ENCODE peak calls at places on chromosome 17, in ten cellular contexts. X is GM12878; M is PC-3; V is heart right ventricle; T is CD8-positive, alpha-beta memory T cell; Z is adrenal gland; G is effector memory CD4-positive, alpha-beta T cell; F is Peyer's patch; J is tibial nerve; A is GM23248. O is an unnamed sample. For H3K4me1, the result is how much of the 10 kb centered on the place peaks cover.

GRCh38 chr17:33674685-33675084 is 381.6 kb upstream of the ASIC2 start:
- DNase-seq in X (peak), T (peak), Z (peak), V (peak), F (peak), J (peak), A (peak), G (peak), M (peak), O (peak)

GRCh38 chr17:37834168-37834567 is 89.3 kb upstream of the HNF1B start:
- DNase-seq in Z (no peak), A (no peak), X (no peak), T (no peak), J (no peak), G (no peak), F (no peak), M (no peak), V (no peak), O (no peak)

GRCh38 chr17:62895650-62896301 is 70.3 kb upstream of the TANC2 start:
- DNase-seq in T (no peak), G (no peak), J (peak), X (no peak), Z (no peak), A (peak), F (no peak), V (no peak), M (no peak), O (no peak)

GRCh38 chr17:44522883-44523671 is 19.9 kb upstream of the GPATCH8 start:
- DNase-seq in J (peak), A (peak), T (no peak), F (peak), V (peak), X (peak), Z (peak), M (peak), G (no peak), O (peak)

GRCh38 chr17:65154770-65155589 is 17.8 kb downstream of the RGS9 start:
- DNase-seq in F (no peak), Z (no peak), G (no peak), M (peak), T (no peak), V (no peak), A (peak), X (no peak), J (no peak), O (no peak)

GRCh38 chr17:68389041-68389440 is 68.3 kb downstream of the WIPI1 start:
- DNase-seq in V (no peak), X (no peak), T (no peak), A (no peak), F (no peak), J (no peak), M (no peak), Z (no peak), G (no peak), O (no peak)

GRCh38 chr17:4068918-4069317 is 73.9 kb downstream of the ZZEF1 start:
- DNase-seq in A (no peak), X (no peak), M (no peak), T (no peak), Z (no peak), V (no peak), J (no peak), F (no peak), G (no peak), O (no peak)

GRCh38 chr17:27295945-27296344 is 2.0 kb downstream of the WSB1 start:
- DNase-seq in J (no peak), M (peak), X (no peak), T (no peak), V (no peak), Z (no peak), A (peak), F (no peak), G (no peak), O (peak)

GRCh38 chr17:68777243-68777855 is 176.2 kb upstream of the FAM20A start:
- DNase-seq in A (peak), X (no peak), Z (peak), M (peak), G (no peak), T (peak), J (peak), F (peak), V (peak), O (peak)

GRCh38 chr17:43736389-43736788 is 22.2 kb downstream of the SOST start:
- DNase-seq in V (no peak), T (no peak), A (peak), J (no peak), G (no peak), M (no peak), X (no peak), Z (no peak), F (no peak), O (no peak)

GRCh38 chr17:68198931-68199836 is 48.7 kb upstream of the AMZ2 start:
- DNase-seq in Z (no peak), T (no peak), M (peak), V (no peak), A (peak), J (no peak), F (peak), G (no peak), X (no peak), O (no peak)

GRCh38 chr17:77186141-77186604 is 45.4 kb downstream of the SEC14L1 start:
- DNase-seq in M (no peak), X (no peak), V (peak), J (no peak), F (peak), Z (peak), G (no peak), A (no peak), T (no peak), O (no peak)

GRCh38 chr17:43578699-43579569 is 32.8 kb upstream of the ETV4 start:
- DNase-seq in J (no peak), T (peak), Z (peak), V (no peak), F (no peak), M (peak), A (peak), G (peak), X (peak), O (peak)

GRCh38 chr17:62807812-62808575 is at the start of gene MARCHF10:
- DNase-seq in J (no peak), A (no peak), Z (no peak), V (no peak), M (peak), G (no peak), F (no peak), X (no peak), T (no peak), O (no peak)

GRCh38 chr17:35559495-35559894 is 1.1 kb downstream of the SLFN14 start:
- DNase-seq in Z (no peak), X (no peak), A (no peak), M (no peak), F (no peak), J (no peak), T (no peak), G (no peak), V (no peak), O (no peak)

GRCh38 chr17:4199818-4200402 is 56.9 kb downstream of the CYB5D2 start:
- DNase-seq in Z (no peak), F (peak), T (peak), M (peak), X (no peak), A (peak), V (no peak), J (no peak), G (peak), O (peak)

GRCh38 chr17:28901866-28902818 is 737 bp downstream of the DHRS13 start:
- DNase-seq in F (peak), Z (peak), G (no peak), X (no peak), T (no peak), A (peak), M (no peak), V (peak), J (no peak), O (peak)

GRCh38 chr17:14701901-14702300 is 401.0 kb downstream of the HS3ST3B1 start:
- DNase-seq in M (no peak), Z (no peak), A (no peak), T (no peak), V (no peak), F (no peak), G (no peak), X (no peak), J (no peak), O (no peak)

GRCh38 chr17:12979826-12980500 is 37.9 kb downstream of the ELAC2 start:
- DNase-seq in T (no peak), J (no peak), X (no peak), V (no peak), Z (no peak), F (no peak), G (no peak), M (no peak), A (peak), O (no peak)

GRCh38 chr17:71764507-71764906 is 356.3 kb upstream of the SOX9 start:
- DNase-seq in M (peak), V (no peak), J (no peak), G (no peak), X (no peak), F (peak), T (no peak), A (peak), Z (peak), O (peak)

GRCh38 chr17:67605259-67605912 is 112.3 kb upstream of the NOL11 start:
- DNase-seq in T (no peak), F (peak), Z (peak), M (no peak), J (no peak), A (no peak), X (no peak), G (no peak), V (peak), O (no peak)

GRCh38 chr17:77478899-77479298 is 338.1 kb downstream of the SEC14L1 start:
- DNase-seq in X (no peak), V (no peak), Z (no peak), M (no peak), G (no peak), T (no peak), A (no peak), F (no peak), J (no peak), O (no peak)

GRCh38 chr17:77374170-77374936 is 233.6 kb downstream of the SEC14L1 start:
- DNase-seq in T (peak), A (peak), Z (peak), M (no peak), V (peak), J (peak), G (peak), X (no peak), F (peak), O (peak)

GRCh38 chr17:5694507-5694906 is 110.2 kb upstream of the NLRP1 start:
- DNase-seq in V (no peak), F (no peak), A (no peak), M (peak), G (no peak), Z (no peak), J (no peak), X (no peak), T (no peak), O (peak)

GRCh38 chr17:77371888-77372443 is 231.2 kb downstream of the SEC14L1 start:
- DNase-seq in T (no peak), X (no peak), Z (no peak), J (no peak), F (no peak), A (no peak), M (no peak), G (no peak), V (no peak), O (no peak)

GRCh38 chr17:80591788-80592187 is 47.1 kb downstream of the RPTOR start:
- DNase-seq in V (no peak), J (no peak), X (no peak), G (no peak), A (no peak), M (no peak), Z (no peak), F (no peak), T (no peak), O (no peak)

GRCh38 chr17:21020622-21021021 is 22.2 kb downstream of the USP22 start:
- DNase-seq in G (no peak), X (no peak), F (peak), M (no peak), A (no peak), J (no peak), V (no peak), Z (peak), T (no peak), O (no peak)

GRCh38 chr17:1907818-1908698 is 78.3 kb downstream of the RPA1 start:
- DNase-seq in A (peak), X (no peak), Z (no peak), V (no peak), J (no peak), T (no peak), F (no peak), G (no peak), M (peak), O (peak)

GRCh38 chr17:45942284-45942683 is 47.9 kb downstream of the MAPT start:
- DNase-seq in M (no peak), F (peak), X (no peak), A (peak), J (peak), Z (peak), G (no peak), V (peak), T (no peak), O (no peak)

GRCh38 chr17:11848330-11848729 is 148.9 kb downstream of the ZNF18 start:
- DNase-seq in G (no peak), Z (no peak), F (no peak), A (no peak), V (no peak), T (no peak), M (no peak), X (no peak), J (no peak), O (no peak)

GRCh38 chr17:19876524-19877161 is 8.9 kb upstream of the ULK2 start:
- DNase-seq in X (no peak), T (peak), V (peak), Z (peak), J (peak), G (peak), F (peak), A (no peak), M (no peak), O (no peak)

GRCh38 chr17:74446551-74447500 is 14.9 kb downstream of the GPRC5C start:
- DNase-seq in X (no peak), J (no peak), G (no peak), F (no peak), A (peak), V (peak), Z (peak), T (no peak), M (no peak), O (no peak)

GRCh38 chr17:19372004-19372365 is 6.3 kb upstream of the MAPK7 start:
- DNase-seq in T (no peak), X (no peak), G (no peak), F (no peak), Z (no peak), V (no peak), J (no peak), M (no peak), A (no peak), O (no peak)

GRCh38 chr17:79941088-79942010 is 94.3 kb downstream of the TBC1D16 start:
- DNase-seq in G (no peak), F (peak), J (no peak), A (no peak), T (no peak), Z (no peak), M (no peak), X (no peak), V (peak), O (no peak)

GRCh38 chr17:60749050-60749449 is 71.4 kb downstream of the BCAS3 start:
- DNase-seq in Z (no peak), M (no peak), G (no peak), V (no peak), J (no peak), A (no peak), X (no peak), T (no peak), F (no peak), O (no peak)

GRCh38 chr17:60750645-60751044 is 73.0 kb downstream of the BCAS3 start:
- DNase-seq in T (no peak), V (no peak), X (no peak), M (no peak), A (no peak), Z (no peak), G (no peak), J (no peak), F (no peak), O (no peak)

GRCh38 chr17:60751884-60752283 is 74.2 kb downstream of the BCAS3 start:
- DNase-seq in A (no peak), F (no peak), J (no peak), T (no peak), M (no peak), G (no peak), V (no peak), Z (no peak), X (no peak), O (no peak)

GRCh38 chr17:60748232-60748631 is 70.6 kb downstream of the BCAS3 start:
- DNase-seq in Z (no peak), A (no peak), G (no peak), T (no peak), X (no peak), V (no peak), F (no peak), J (no peak), M (no peak), O (no peak)

GRCh38 chr17:60749708-60750107 is 72.1 kb downstream of the BCAS3 start:
- DNase-seq in G (no peak), M (no peak), X (no peak), J (no peak), V (no peak), A (no peak), T (no peak), F (no peak), Z (no peak), O (no peak)
- H3K27ac ChIP-seq in G (no peak), M (no peak), X (no peak), J (no peak), V (no peak), A (no peak), T (no peak), F (no peak), Z (no peak), O (no peak)

DNA sequence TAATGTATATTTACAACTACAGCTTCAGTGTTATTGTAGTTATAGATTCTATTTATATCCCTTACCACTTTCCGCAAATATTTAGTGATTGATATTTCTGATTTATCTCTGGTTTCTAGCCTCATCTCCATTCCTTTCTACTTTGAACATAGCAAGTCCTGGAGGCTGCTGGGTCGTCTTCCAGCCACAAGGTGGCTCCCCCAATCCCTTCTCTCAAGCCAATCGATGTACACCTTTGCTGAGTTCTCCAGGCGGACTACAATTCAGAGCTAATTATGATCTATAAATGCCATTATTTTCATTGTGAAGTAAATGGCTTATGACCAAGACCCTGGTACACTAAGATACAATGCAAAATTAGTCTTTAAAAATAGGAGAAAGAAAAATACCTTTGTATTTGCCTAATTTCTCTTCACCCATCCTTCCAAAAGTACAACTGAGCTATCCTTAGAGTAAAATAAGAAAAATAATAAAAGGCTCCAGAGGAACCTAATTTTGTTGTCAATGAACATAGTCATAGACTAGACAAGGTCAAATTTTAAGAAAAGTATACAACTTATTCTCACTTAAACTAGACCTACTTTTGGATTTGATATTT is 122.1 kb downstream of the SKAP1 start:
- DNase-seq in J (peak), M (peak), A (peak), G (peak), T (peak), X (no peak), V (peak), Z (peak), F (peak), O (peak)
- H3K4me3 ChIP-seq in J (no peak), M (no peak), A (no peak), G (no peak), T (no peak), X (no peak), V (no peak), Z (no peak), F (no peak), O (no peak)

DNA sequence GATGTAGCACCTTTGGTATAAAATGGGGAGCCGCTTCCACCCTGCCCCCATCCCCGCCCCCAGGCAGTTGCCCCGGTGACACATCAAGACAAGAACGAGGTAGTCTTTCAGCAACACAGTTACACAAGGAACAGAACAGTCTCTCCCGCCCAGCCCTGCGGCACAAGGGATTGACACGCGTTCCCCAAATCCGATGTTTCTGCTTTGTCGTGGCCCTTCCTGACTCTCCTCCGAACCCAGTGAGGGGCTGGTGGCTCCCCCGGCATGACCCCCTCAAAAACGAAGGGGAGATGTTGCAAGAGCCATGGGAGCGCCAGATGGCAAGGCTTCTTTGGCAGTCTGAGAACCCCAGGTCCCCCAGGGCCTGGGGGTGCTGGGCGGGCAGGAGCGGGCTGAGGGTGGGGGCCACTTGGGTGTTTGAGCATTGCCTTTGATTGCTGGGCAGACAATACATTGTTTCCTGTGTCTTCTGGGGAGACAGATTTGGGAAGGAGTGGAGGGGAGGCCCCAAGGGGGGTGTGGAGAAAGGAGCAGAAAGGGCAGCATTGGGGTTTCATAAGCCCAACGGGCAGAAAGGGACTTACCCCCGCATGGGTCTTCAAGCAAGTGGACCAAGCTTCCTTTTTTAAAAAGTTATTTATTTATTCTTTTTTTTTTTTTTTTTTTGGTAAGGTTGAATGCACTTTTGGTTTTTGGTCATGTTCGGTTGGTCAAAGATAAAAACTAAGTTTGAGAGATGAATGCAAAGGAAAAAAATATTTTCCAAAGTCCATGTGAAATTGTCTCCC is 16.6 kb downstream of the COL1A1 start:
- DNase-seq in V (no peak), A (peak), Z (no peak), J (peak), F (peak), X (no peak), M (no peak), T (no peak), G (no peak), O (peak)
- H3K4me1 ChIP-seq in V (under half), A (under half), Z (under half), J (half or more), F (under half), X (under half), M (under half), T (under half), G (under half), O (under half)

GRCh38 chr17:82400206-82400605 is 17.9 kb upstream of the HEXD start:
- DNase-seq in T (no peak), Z (no peak), V (no peak), X (no peak), A (no peak), J (no peak), M (no peak), F (no peak), G (no peak), O (peak)

GRCh38 chr17:82397449-82398335 is 20.5 kb upstream of the HEXD start:
- DNase-seq in G (no peak), V (no peak), T (no peak), J (no peak), A (peak), Z (no peak), F (no peak), X (no peak), M (no peak), O (peak)

GRCh38 chr17:82400830-82401229 is 17.3 kb upstream of the HEXD start:
- DNase-seq in M (no peak), G (peak), X (no peak), A (no peak), Z (no peak), F (peak), T (peak), V (peak), J (no peak), O (no peak)

GRCh38 chr17:82399601-82400101 is 18.5 kb upstream of the HEXD start:
- DNase-seq in M (no peak), F (no peak), T (no peak), J (no peak), Z (no peak), V (no peak), A (no peak), X (no peak), G (no peak), O (no peak)

DNA sequence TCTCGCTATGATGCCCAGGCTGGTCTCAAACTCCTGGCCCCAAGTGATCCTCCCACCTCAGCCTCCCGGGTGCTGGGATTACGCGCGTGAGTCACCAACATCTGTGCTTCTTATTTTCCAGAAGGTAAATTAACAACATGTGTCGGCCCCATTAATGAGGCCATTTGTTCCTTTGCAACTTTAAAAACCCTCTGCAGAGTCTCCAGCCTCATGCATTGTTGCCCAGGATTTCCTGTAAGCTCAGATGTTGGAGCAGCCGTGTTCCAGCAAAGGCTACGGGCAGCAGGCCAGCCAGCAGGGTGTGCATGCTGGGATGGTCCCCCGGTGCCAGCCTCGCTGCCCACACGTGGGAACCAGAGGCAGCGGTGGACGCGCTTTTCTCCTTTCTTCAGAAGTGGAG is 19.1 kb upstream of the HEXD start:
- DNase-seq in X (no peak), F (no peak), T (no peak), M (no peak), V (no peak), G (no peak), A (peak), Z (no peak), J (peak), O (no peak)
- H3K27ac ChIP-seq in X (no peak), F (no peak), T (no peak), M (no peak), V (no peak), G (no peak), A (peak), Z (no peak), J (no peak), O (no peak)

O was measured in cardiac muscle cell.